ENCODE peak calls at places on chromosomes 4 and X, in nine cellular contexts. Y is activated effector memory CD4-positive, alpha-beta T cell treated with Interleukin-2 at 50 U/mL for 16 hours; V is stimulated activated CD4-positive, alpha-beta T cell treated with anti-CD3 and anti-CD28 coated beads, Interleukin-4, amount 100 ng/mL, for 1 hour; M is activated CD4-positive, alpha-beta memory T cell treated with anti-CD3 and anti-CD28 coated beads for 36 hours; O is activated B cell treated with CpG ODN at 0.5 μM for 24 hours; J is IMR-90; A is effector memory CD8-positive, alpha-beta T cell; E is SW480; S is cerebellum. R is an unnamed sample.

GRCh38 chr4:24237709-24238108 is 346.6 kb downstream of the DHX15 start:
- DNase-seq in A (no peak), V (no peak), E (no peak), S (no peak), J (no peak), M (no peak), O (no peak), Y (no peak), R (no peak)

GRCh38 chrX:137234651-137235402 is 201.0 kb upstream of the GPR101 start:
- DNase-seq in Y (no peak), V (no peak), O (no peak), A (no peak), J (no peak), M (no peak), E (no peak), S (no peak), R (no peak)

GRCh38 chr4:158446106-158446505 is 75.6 kb upstream of the RXFP1 start:
- DNase-seq in M (no peak), O (no peak), J (peak), A (no peak), E (no peak), V (no peak), Y (no peak), S (no peak), R (no peak)

GRCh38 chrX:129654652-129655546 is at the start of gene APLN:
- DNase-seq in A (no peak), J (peak), E (peak), M (peak), O (no peak), V (peak), S (peak), Y (no peak), R (peak)

GRCh38 chrX:34638116-34638515 is 19.0 kb downstream of the TMEM47 start:
- DNase-seq in E (peak), M (no peak), J (peak), O (no peak), S (no peak), A (no peak), V (no peak), Y (no peak), R (no peak)

GRCh38 chr4:85744950-85745349 is 270.0 kb downstream of the ARHGAP24 start:
- DNase-seq in M (no peak), Y (no peak), A (no peak), V (no peak), E (no peak), S (no peak), J (no peak), O (no peak), R (no peak)

GRCh38 chrX:148552775-148553174 is 52.4 kb downstream of the AFF2 start:
- DNase-seq in O (no peak), E (no peak), M (no peak), Y (no peak), S (no peak), J (no peak), A (no peak), V (no peak), R (no peak)

GRCh38 chr4:153206534-153206933 is 2.3 kb downstream of the TRIM2 start:
- DNase-seq in J (no peak), E (no peak), O (no peak), A (no peak), S (no peak), V (no peak), M (no peak), Y (no peak), R (no peak)

GRCh38 chrX:21658152-21658737 is at the start of gene KLHL34:
- DNase-seq in S (peak), E (no peak), V (peak), J (no peak), M (peak), Y (no peak), O (peak), A (no peak), R (peak)

GRCh38 chrX:18938710-18939109 is 45.2 kb downstream of the PHKA2 start:
- DNase-seq in E (no peak), O (no peak), V (no peak), Y (no peak), S (peak), J (peak), A (no peak), M (no peak), R (no peak)

GRCh38 chr4:18155062-18156041 is 133.8 kb upstream of the LCORL start:
- DNase-seq in E (no peak), A (no peak), O (no peak), V (no peak), M (no peak), J (no peak), S (no peak), Y (no peak), R (no peak)

GRCh38 chrX:9610774-9611392 is 146.0 kb downstream of the TBL1X start:
- DNase-seq in Y (no peak), V (no peak), O (no peak), E (no peak), M (no peak), A (no peak), J (peak), S (no peak), R (no peak)

GRCh38 chr4:98677799-98678198 is 19.4 kb upstream of the TSPAN5 start:
- DNase-seq in M (no peak), S (no peak), J (peak), O (no peak), E (no peak), Y (no peak), A (no peak), V (no peak), R (no peak)

GRCh38 chr4:16233569-16234177 is 7.4 kb upstream of the TAPT1 start:
- DNase-seq in O (no peak), S (no peak), Y (no peak), M (no peak), A (no peak), J (no peak), E (no peak), V (no peak), R (no peak)

GRCh38 chr4:187615972-187616371 is 379.6 kb upstream of the ZFP42 start:
- DNase-seq in Y (no peak), V (no peak), J (no peak), O (no peak), M (no peak), A (no peak), E (no peak), S (no peak), R (no peak)

GRCh38 chr4:99832313-99832712 is 15.7 kb downstream of the DAPP1 start:
- DNase-seq in V (no peak), O (no peak), J (no peak), A (no peak), Y (no peak), S (no peak), M (no peak), E (no peak), R (no peak)

R was measured in Calu3.